ENCODE peak calls at places on chromosomes 12 and 14, in four cellular contexts. One of them, this sample, is unnamed.

GRCh38 chr12:43285248-43285647 is 266.8 kb downstream of the ADAMTS20 start:
- DNase-seq in HepG2: no peak
- DNase-seq in SK-N-SH: no peak
- DNase-seq in WTC11: no peak
- DNase-seq in this sample: no peak

GRCh38 chr12:16076553-16076952 is 165.4 kb downstream of the DERA start:
- DNase-seq in HepG2: peak; percentile 44
- DNase-seq in SK-N-SH: peak; percentile 17
- DNase-seq in WTC11: no peak
- DNase-seq in this sample: no peak

GRCh38 chr14:105398726-105399440 is 545 bp downstream of the TEX22 start:
- DNase-seq in HepG2: peak; percentile 50
- DNase-seq in SK-N-SH: peak; percentile 90
- DNase-seq in WTC11: no peak
- DNase-seq in this sample: peak; percentile 70

GRCh38 chr12:32535260-32535999 is 136.1 kb downstream of the FGD4 start:
- DNase-seq in HepG2: peak; percentile 33
- DNase-seq in SK-N-SH: peak; percentile 81
- DNase-seq in WTC11: peak; percentile 46
- DNase-seq in this sample: no peak

GRCh38 chr12:10363922-10364838 is 25.7 kb downstream of the KLRK1 start:
- DNase-seq in HepG2: peak; percentile 18
- DNase-seq in SK-N-SH: no peak
- DNase-seq in WTC11: no peak
- DNase-seq in this sample: peak; percentile 48

GRCh38 chr14:22428681-22429315 is 160.2 kb downstream of the DAD1 start:
- DNase-seq in HepG2: no peak
- DNase-seq in SK-N-SH: no peak
- DNase-seq in WTC11: no peak
- DNase-seq in this sample: peak; percentile 10

GRCh38 chr12:54974281-54974680 is 10.3 kb downstream of the TESPA1 start:
- DNase-seq in HepG2: peak; percentile 1
- DNase-seq in SK-N-SH: no peak
- DNase-seq in WTC11: peak; percentile 41
- DNase-seq in this sample: no peak

GRCh38 chr12:128077211-128077916 is 189.6 kb upstream of the TMEM132C start:
- DNase-seq in HepG2: no peak
- DNase-seq in SK-N-SH: no peak
- DNase-seq in WTC11: no peak
- DNase-seq in this sample: no peak

GRCh38 chr12:5173511-5174011 is 129.9 kb downstream of the KCNA5 start:
- DNase-seq in HepG2: no peak
- DNase-seq in SK-N-SH: no peak
- DNase-seq in WTC11: no peak
- DNase-seq in this sample: no peak

GRCh38 chr12:86264451-86265328 is 8.5 kb upstream of the MGAT4C start:
- DNase-seq in HepG2: no peak
- DNase-seq in SK-N-SH: peak; percentile 4
- DNase-seq in WTC11: peak; percentile 80
- DNase-seq in this sample: no peak

GRCh38 chr14:60931206-60931605 is 49.7 kb downstream of the TRMT5 start:
- DNase-seq in HepG2: no peak
- DNase-seq in SK-N-SH: no peak
- DNase-seq in WTC11: no peak
- DNase-seq in this sample: no peak

GRCh38 chr14:68574906-68575305 is 218.0 kb downstream of the ZFP36L1 start:
- DNase-seq in HepG2: no peak
- DNase-seq in SK-N-SH: no peak
- DNase-seq in WTC11: no peak
- DNase-seq in this sample: no peak

GRCh38 chr12:101299346-101299745 is 19.4 kb downstream of the UTP20 start:
- DNase-seq in HepG2: no peak
- DNase-seq in SK-N-SH: no peak
- DNase-seq in WTC11: no peak
- DNase-seq in this sample: no peak
- TF ChIP-seq FOXJ3 in HepG2: no peak
- TF ChIP-seq FOXJ3 in SK-N-SH: no peak
- TF ChIP-seq FOXJ3 in WTC11: no peak
- TF ChIP-seq FOXJ3 in this sample: no peak

GRCh38 chr14:47167407-47167806 is 508.0 kb downstream of the MDGA2 start:
- DNase-seq in HepG2: no peak
- DNase-seq in SK-N-SH: no peak
- DNase-seq in WTC11: no peak
- DNase-seq in this sample: no peak
- TF ChIP-seq FOXJ3 in HepG2: no peak
- TF ChIP-seq FOXJ3 in SK-N-SH: no peak
- TF ChIP-seq FOXJ3 in WTC11: no peak
- TF ChIP-seq FOXJ3 in this sample: no peak

GRCh38 chr14:100994082-100994481 is 90.6 kb upstream of the RTL1 start:
- DNase-seq in HepG2: no peak
- DNase-seq in SK-N-SH: no peak
- DNase-seq in WTC11: no peak
- DNase-seq in this sample: no peak
- TF ChIP-seq FOXJ3 in HepG2: no peak
- TF ChIP-seq FOXJ3 in SK-N-SH: no peak
- TF ChIP-seq FOXJ3 in WTC11: no peak
- TF ChIP-seq FOXJ3 in this sample: no peak

DNA sequence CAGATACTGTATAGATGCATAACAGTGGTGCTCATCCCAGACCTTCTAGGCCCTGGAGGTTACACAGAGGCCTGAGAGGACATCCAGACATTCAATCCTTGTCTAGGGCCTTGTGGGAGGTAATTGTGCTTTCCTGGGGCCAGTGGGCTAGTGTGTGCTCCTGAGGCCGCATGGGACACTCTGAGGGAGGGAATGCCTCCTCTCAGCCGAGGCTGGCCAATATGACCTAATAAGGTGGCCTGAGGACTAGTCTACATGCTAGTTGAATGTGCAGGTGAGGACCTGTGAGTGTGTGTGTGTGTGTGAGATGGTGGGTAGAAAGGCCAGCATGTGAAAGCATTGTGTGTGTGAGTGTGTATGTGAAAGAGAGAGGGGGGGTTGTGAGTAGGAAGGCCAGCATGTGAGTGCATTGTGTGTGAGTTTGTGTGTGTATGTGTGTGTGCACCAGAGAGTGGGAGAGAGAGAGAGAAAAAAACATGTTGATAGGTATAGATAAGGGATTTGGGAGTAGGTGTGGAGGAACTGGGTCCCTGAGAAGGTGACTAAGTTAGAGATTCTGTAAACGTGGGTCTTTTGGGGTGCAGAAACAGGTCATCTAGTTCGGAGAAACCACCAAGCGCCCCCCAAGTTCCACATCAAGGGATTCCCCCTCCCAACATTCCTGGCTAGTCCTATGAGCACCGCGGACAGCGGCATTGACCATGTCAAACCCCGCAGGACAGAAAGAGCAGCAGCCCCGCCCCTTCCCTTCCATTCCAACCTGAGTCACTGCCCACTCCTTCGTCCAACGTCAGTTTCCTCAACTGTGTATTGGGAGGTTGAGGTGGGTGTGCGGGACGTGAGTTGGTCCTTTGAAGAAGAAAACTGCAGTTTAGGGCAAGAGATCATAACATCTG is 9.7 kb upstream of the KRT81 start:
- DNase-seq in HepG2: no peak
- DNase-seq in SK-N-SH: no peak
- DNase-seq in WTC11: peak; percentile 52
- DNase-seq in this sample: no peak
- TF ChIP-seq FOXJ3 in HepG2: no peak
- TF ChIP-seq FOXJ3 in SK-N-SH: no peak
- TF ChIP-seq FOXJ3 in WTC11: no peak
- TF ChIP-seq FOXJ3 in this sample: no peak

GRCh38 chr12:48980953-48981756 is 3.0 kb downstream of the WNT1 start:
- DNase-seq in HepG2: no peak
- DNase-seq in SK-N-SH: peak; percentile 80
- DNase-seq in WTC11: peak; percentile 65
- DNase-seq in this sample: peak; percentile 43
- TF ChIP-seq FOXJ3 in HepG2: no peak
- TF ChIP-seq FOXJ3 in SK-N-SH: no peak
- TF ChIP-seq FOXJ3 in WTC11: no peak
- TF ChIP-seq FOXJ3 in this sample: no peak

DNA sequence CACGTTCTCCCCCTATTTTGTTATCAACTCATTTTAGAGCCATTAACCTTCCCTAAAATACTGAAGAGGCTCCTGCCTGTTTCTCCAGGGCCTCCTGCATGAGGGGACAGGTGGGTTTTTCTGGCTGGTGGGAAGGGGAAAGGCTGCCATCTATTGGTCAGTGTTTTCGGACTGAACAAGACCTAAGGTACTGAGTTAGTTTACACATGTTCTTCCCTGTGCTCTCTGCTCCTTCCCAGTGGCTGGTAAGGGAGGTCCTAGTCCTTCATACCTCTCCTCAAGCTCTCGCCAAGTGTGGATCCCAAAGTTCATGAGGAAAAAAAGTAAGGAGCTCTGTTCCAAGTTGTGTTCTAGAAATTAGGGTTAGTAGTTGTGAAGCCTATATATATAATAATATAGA is 357.5 kb downstream of the FSCB start:
- DNase-seq in HepG2: peak; percentile 55
- DNase-seq in SK-N-SH: peak; percentile 2
- DNase-seq in WTC11: peak; percentile 75
- DNase-seq in this sample: no peak
- TF ChIP-seq FOXJ3 in HepG2: no peak
- TF ChIP-seq FOXJ3 in SK-N-SH: no peak
- TF ChIP-seq FOXJ3 in WTC11: no peak
- TF ChIP-seq FOXJ3 in this sample: no peak

GRCh38 chr12:79168687-79169086 is 304.1 kb downstream of the SYT1 start:
- DNase-seq in HepG2: no peak
- DNase-seq in SK-N-SH: no peak
- DNase-seq in WTC11: no peak
- DNase-seq in this sample: no peak

DNA sequence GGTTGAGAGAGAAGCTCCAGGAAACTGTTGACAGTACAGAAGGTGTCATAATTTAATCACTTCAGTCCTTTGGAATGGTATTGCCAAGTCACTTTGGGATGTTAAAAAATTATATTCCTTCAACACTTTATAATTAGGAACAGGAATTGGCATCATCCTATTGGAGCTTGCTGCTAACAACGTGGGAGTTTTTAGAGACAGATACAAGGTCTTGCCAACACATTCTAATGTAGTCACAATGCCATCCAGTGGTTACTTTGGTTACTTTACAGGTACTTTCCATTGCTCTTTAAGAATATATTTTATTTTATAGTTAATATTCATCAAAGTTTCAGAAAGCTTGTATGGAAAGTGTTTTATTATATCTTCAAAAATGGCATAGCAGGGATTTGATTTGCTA is 310.1 kb downstream of the SYT1 start:
- DNase-seq in HepG2: peak; percentile 5
- DNase-seq in SK-N-SH: no peak
- DNase-seq in WTC11: no peak
- DNase-seq in this sample: no peak
- TF ChIP-seq FOXJ3 in HepG2: no peak
- TF ChIP-seq FOXJ3 in SK-N-SH: no peak
- TF ChIP-seq FOXJ3 in WTC11: no peak
- TF ChIP-seq FOXJ3 in this sample: no peak